ENCODE peak calls at places on chromosomes 11 and 22, in five cellular contexts. Y is GM12878, H is stomach, I is HL-60, U is upper lobe of left lung. F is an unnamed sample.

GRCh38 chr11:68776442-68777235 is 25.3 kb upstream of the TESMIN start:
- DNase-seq in U (no peak), Y (no peak), H (no peak), I (no peak), F (no peak)

GRCh38 chr11:123839131-123839530 is 33.0 kb upstream of the OR6M1 start:
- DNase-seq in Y (no peak), H (no peak), U (no peak), I (no peak), F (no peak)

GRCh38 chr11:114883472-114883871 is 205.1 kb downstream of the NXPE2 start:
- DNase-seq in I (no peak), U (no peak), Y (no peak), H (no peak), F (no peak)

GRCh38 chr11:130712480-130712879 is 203.8 kb downstream of the SNX19 start:
- DNase-seq in U (no peak), I (no peak), Y (no peak), H (no peak), F (no peak)

GRCh38 chr22:38454361-38455062 is 487 bp downstream of the KCNJ4 start:
- DNase-seq in Y (no peak), U (no peak), H (no peak), I (no peak), F (no peak)

GRCh38 chr11:123061403-123062157 is at the start of gene HSPA8:
- DNase-seq in I (peak), H (peak), U (peak), Y (no peak), F (peak)

GRCh38 chr11:47905358-47906059 is 57.4 kb upstream of the NUP160 start:
- DNase-seq in Y (no peak), H (no peak), U (no peak), I (peak), F (no peak)

GRCh38 chr11:76770642-76771445 is 12.3 kb upstream of the TSKU start:
- DNase-seq in Y (no peak), H (peak), U (peak), I (no peak), F (no peak)

GRCh38 chr11:32437406-32438345 is 2.3 kb upstream of the WT1 start:
- DNase-seq in H (no peak), Y (no peak), U (no peak), I (no peak), F (no peak)

GRCh38 chr22:20111689-20112622 is 3.9 kb upstream of the RANBP1 start:
- DNase-seq in Y (no peak), H (no peak), I (no peak), U (no peak), F (no peak)

GRCh38 chr11:85826096-85826855 is 15.3 kb upstream of the SYTL2 start:
- DNase-seq in H (no peak), U (no peak), I (peak), Y (no peak), F (no peak)

GRCh38 chr22:44181033-44181911 is 547 bp downstream of the PARVG start:
- DNase-seq in Y (no peak), H (peak), U (peak), I (peak), F (no peak)

GRCh38 chr11:117099681-117100080 is 1.5 kb upstream of the SIK3 start:
- DNase-seq in U (no peak), I (no peak), Y (no peak), H (no peak), F (no peak)

GRCh38 chr11:1750481-1750839 is at the start of gene IFITM10:
- DNase-seq in U (no peak), H (peak), I (no peak), Y (no peak), F (no peak)

GRCh38 chr11:16148301-16148787 is 208.0 kb downstream of the SOX6 start:
- DNase-seq in U (no peak), Y (no peak), I (no peak), H (no peak), F (no peak)

GRCh38 chr22:37428649-37429586 is 1.6 kb upstream of the ELFN2 start:
- DNase-seq in H (peak), I (peak), U (peak), Y (no peak), F (no peak)

GRCh38 chr11:130749216-130749615 is 167.1 kb downstream of the SNX19 start:
- DNase-seq in Y (no peak), H (no peak), U (no peak), I (no peak), F (no peak)

GRCh38 chr11:31813242-31813960 is 2.3 kb upstream of the PAX6 start:
- DNase-seq in I (no peak), U (no peak), H (no peak), Y (no peak), F (no peak)

GRCh38 chr11:62921573-62922188 is 518 bp upstream of the CHRM1 start:
- DNase-seq in I (no peak), H (peak), U (no peak), Y (no peak), F (no peak)

GRCh38 chr11:115761348-115761747 is 257.1 kb upstream of the CADM1 start:
- DNase-seq in Y (no peak), I (peak), U (peak), H (no peak), F (no peak)

GRCh38 chr11:33025339-33025722 is 9.7 kb downstream of the DEPDC7 start:
- DNase-seq in U (no peak), Y (no peak), H (no peak), I (no peak), F (no peak)

GRCh38 chr22:39117585-39118191 is 20.6 kb downstream of the APOBEC3H start:
- DNase-seq in U (peak), Y (peak), H (peak), I (peak), F (no peak)

GRCh38 chr22:17903564-17904295 is 120.6 kb downstream of the MICAL3 start:
- DNase-seq in Y (no peak), U (no peak), H (no peak), I (no peak), F (no peak)

GRCh38 chr11:33976351-33977199 is 75.0 kb upstream of the CAPRIN1 start:
- DNase-seq in Y (no peak), H (no peak), U (no peak), I (peak), F (no peak)

GRCh38 chr11:113113801-113114451 is 152.7 kb downstream of the NCAM1 start:
- DNase-seq in H (no peak), U (no peak), Y (no peak), I (no peak), F (no peak)

GRCh38 chr11:74100231-74100630 is 70.6 kb downstream of the C2CD3 start:
- DNase-seq in H (no peak), Y (no peak), I (no peak), U (no peak), F (no peak)

GRCh38 chr11:74106125-74106524 is 64.7 kb downstream of the C2CD3 start:
- DNase-seq in Y (no peak), U (no peak), I (no peak), H (no peak), F (no peak)

GRCh38 chr11:74097838-74098237 is 73.0 kb downstream of the C2CD3 start:
- DNase-seq in U (no peak), Y (no peak), H (no peak), I (no peak), F (no peak)

DNA sequence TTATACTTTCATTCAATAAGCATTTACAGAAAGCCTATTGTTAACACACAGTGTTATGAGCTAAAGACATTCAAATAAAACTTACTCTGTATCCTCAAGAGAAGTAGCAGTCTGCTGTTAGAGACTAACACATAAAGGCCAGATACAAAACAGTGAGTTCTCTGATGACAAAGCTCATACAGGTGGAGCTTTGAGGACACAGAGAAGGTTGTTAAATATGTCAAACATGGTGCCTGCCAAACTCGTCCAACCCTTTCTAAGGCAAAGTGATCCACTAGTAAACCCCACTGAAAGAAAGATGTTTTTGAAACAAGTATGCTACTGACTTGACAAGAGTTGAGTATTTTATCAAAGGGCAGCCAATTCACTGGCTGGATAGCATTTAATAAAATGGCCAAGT is 70.1 kb downstream of the C2CD3 start:
- DNase-seq in I (no peak), Y (no peak), U (no peak), H (no peak), F (no peak)
- TF ChIP-seq POLR2AphosphoS5 in I (no peak), Y (no peak), U (no peak), H (no peak), F (no peak)

GRCh38 chr22:26590525-26590858 is 560 bp upstream of the TPST2 start:
- DNase-seq in H (no peak), U (peak), I (peak), Y (no peak), F (no peak)
- H3K4me3 ChIP-seq in H (peak), U (peak), I (peak), Y (peak), F (peak)

DNA sequence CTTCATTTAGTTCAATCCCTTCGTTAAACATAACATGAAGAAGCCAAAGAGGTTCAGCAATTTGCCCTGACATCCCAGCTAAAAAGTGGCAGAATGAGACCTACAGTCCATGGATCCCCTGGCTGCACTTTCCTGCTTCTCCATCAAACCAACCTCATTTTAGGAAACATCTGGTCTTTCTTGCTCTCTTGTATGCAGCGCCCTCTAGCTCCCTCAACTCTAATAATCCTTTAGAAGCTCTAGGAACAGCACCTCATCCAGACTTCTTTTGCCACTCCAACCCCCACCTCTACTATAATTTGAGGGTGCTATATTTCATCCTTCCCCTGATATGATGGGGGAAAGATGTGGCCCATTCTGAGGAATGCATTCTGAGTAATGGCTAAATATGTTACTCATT is 7.4 kb downstream of the CNTF start:
- DNase-seq in I (peak), H (no peak), Y (no peak), U (no peak), F (no peak)
- TF ChIP-seq CTCF in I (peak), H (peak), Y (peak), U (no peak), F (peak)

GRCh38 chr11:65576867-65577755 is 1.3 kb downstream of the EHBP1L1 start:
- DNase-seq in I (peak), Y (no peak), U (peak), H (peak), F (no peak)
- TF ChIP-seq POLR2AphosphoS5 in I (no peak), Y (no peak), U (peak), H (peak), F (no peak)

DNA sequence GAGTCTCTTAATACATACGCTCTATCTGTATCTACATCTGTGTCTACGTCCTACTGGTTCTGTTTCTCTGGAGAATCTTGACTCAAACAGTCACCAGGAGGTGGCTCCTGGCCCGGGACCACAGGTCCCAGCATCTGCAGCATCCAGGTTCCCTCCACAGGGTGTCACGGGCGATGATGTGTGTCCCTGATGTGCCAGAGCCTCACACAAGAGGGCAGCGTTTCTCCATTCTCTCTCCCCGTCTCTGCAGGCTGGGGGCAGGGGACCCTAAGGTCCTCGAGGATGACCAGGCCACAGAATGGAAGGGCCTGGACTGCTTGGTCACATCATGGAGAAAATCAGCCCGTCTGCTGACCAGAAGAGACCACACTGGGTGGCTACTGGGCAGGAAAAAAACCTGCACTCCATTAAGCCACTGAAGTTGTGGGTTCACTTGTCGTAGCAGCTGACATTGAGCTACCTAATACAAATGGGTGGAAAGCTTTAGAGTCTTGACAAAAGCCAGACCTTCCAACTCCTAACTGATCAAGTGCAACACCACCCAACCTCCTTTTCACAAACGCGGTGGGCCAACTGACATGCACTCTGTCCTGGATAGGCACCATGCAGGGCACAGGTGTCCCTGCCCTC is 392.5 kb downstream of the CTTN start:
- DNase-seq in Y (no peak), H (no peak), U (no peak), I (no peak), F (no peak)
- H3K4me3 ChIP-seq in Y (no peak), H (no peak), U (no peak), I (no peak), F (no peak)

DNA sequence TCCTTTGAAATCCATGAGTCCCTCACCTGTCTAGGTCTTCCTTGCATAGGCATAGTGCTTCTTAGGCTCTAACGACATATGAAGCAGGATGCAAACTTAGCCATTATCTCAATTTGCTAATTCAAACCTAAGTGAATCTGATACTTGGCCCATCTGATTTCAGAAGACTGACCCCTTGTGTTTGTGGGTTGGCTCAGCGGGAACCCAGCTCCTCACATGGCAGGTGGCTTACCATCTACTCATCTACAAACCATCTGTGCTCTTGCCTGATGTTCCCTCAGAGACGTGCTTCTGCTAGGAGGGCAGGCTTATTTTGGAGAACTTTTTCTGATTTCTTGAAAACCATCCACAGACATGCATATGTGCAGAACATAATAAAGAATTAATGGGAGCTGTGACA is 15.2 kb downstream of the ELMOD1 start:
- DNase-seq in U (no peak), H (no peak), Y (no peak), I (no peak), F (no peak)
- TF ChIP-seq CTCF in U (no peak), H (no peak), Y (peak), I (no peak), F (no peak)

GRCh38 chr22:30325724-30326703 is 727 bp downstream of the TBC1D10A start:
- DNase-seq in H (peak), I (no peak), U (peak), Y (no peak), F (no peak)

GRCh38 chr22:30324008-30324730 is 2.6 kb downstream of the TBC1D10A start:
- DNase-seq in H (no peak), I (peak), Y (no peak), U (no peak), F (no peak)

GRCh38 chr22:30326704-30327362 is at the start of gene TBC1D10A:
- DNase-seq in I (peak), H (peak), Y (peak), U (peak), F (peak)

GRCh38 chr22:30327864-30328345 is 1.2 kb upstream of the TBC1D10A start:
- DNase-seq in I (no peak), H (no peak), Y (no peak), U (no peak), F (no peak)

DNA sequence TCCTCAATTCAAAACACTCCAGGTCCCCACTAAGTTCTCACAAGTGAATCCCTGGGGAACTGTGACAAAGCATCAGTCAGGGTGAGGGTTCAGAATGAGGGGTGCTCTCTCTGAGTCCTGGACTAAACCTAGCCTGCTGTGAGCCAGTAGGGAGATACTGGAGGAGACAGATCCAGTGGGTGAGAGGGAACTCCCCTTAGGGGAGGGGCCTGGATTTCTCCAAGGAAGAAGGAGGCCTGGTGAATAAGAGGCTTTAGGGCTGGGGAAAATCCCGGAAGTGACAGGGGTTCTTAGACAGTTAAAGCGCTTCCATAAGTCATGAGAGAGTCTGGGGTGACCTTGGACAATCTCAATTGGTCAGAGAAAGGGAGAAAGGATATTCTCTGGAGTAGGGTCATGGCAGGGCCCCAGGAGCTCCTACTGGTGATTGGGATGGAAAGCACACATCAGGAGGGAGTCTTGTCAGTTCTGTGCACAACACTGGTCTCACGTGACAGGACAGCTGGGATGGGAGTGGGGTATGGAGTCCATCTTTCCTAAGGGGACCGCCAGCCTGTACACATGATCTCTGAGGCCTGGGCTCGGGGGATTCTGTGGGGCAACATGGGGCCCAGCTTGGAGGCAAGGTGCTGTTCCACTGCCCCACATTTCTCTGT is 1.5 kb downstream of the TBC1D10A start:
- DNase-seq in I (no peak), Y (no peak), H (peak), U (peak), F (no peak)
- TF ChIP-seq POLR2AphosphoS5 in I (no peak), Y (no peak), H (no peak), U (peak), F (no peak)

GRCh38 chr22:50482107-50483074 is 1.0 kb downstream of the ADM2 start:
- DNase-seq in Y (no peak), H (no peak), U (no peak), I (no peak), F (no peak)
- H3K4me3 ChIP-seq in Y (peak), H (peak), U (peak), I (no peak), F (peak)